ENCODE peak calls at places on chromosomes 12 and 14, in ten cellular contexts. One of them, this sample, is unnamed.

GRCh38 chr14:23640524-23641141 is 4.5 kb downstream of the DHRS2 start:
- DNase-seq in adrenal gland: peak
- DNase-seq in upper lobe of right lung: no peak
- DNase-seq in cardiac muscle cell: peak
- DNase-seq in NB4: no peak
- DNase-seq in choroid plexus epithelial cell: peak
- DNase-seq in body of pancreas: no peak
- DNase-seq in epithelial cell of esophagus: no peak
- DNase-seq in psoas muscle: peak
- DNase-seq in breast epithelium: peak
- DNase-seq in this sample: no peak

GRCh38 chr12:587551-588322 is 75.5 kb downstream of the NINJ2 start:
- DNase-seq in NB4: no peak
- DNase-seq in psoas muscle: no peak
- DNase-seq in upper lobe of right lung: no peak
- DNase-seq in cardiac muscle cell: no peak
- DNase-seq in body of pancreas: no peak
- DNase-seq in breast epithelium: no peak
- DNase-seq in adrenal gland: no peak
- DNase-seq in epithelial cell of esophagus: no peak
- DNase-seq in choroid plexus epithelial cell: no peak
- DNase-seq in this sample: no peak

GRCh38 chr14:34190746-34191145 is 239.9 kb upstream of the EGLN3 start:
- DNase-seq in choroid plexus epithelial cell: no peak
- DNase-seq in upper lobe of right lung: no peak
- DNase-seq in body of pancreas: no peak
- DNase-seq in adrenal gland: no peak
- DNase-seq in NB4: no peak
- DNase-seq in epithelial cell of esophagus: no peak
- DNase-seq in cardiac muscle cell: no peak
- DNase-seq in breast epithelium: no peak
- DNase-seq in psoas muscle: no peak
- DNase-seq in this sample: no peak

GRCh38 chr14:68297871-68298468 is 478.4 kb downstream of the RAD51B start:
- DNase-seq in choroid plexus epithelial cell: peak
- DNase-seq in body of pancreas: peak
- DNase-seq in cardiac muscle cell: no peak
- DNase-seq in adrenal gland: no peak
- DNase-seq in breast epithelium: no peak
- DNase-seq in psoas muscle: no peak
- DNase-seq in NB4: no peak
- DNase-seq in upper lobe of right lung: no peak
- DNase-seq in epithelial cell of esophagus: no peak
- DNase-seq in this sample: no peak

GRCh38 chr14:95297832-95298231 is 21.9 kb downstream of the CLMN start:
- DNase-seq in epithelial cell of esophagus: no peak
- DNase-seq in NB4: no peak
- DNase-seq in adrenal gland: no peak
- DNase-seq in choroid plexus epithelial cell: no peak
- DNase-seq in upper lobe of right lung: no peak
- DNase-seq in cardiac muscle cell: no peak
- DNase-seq in body of pancreas: no peak
- DNase-seq in breast epithelium: no peak
- DNase-seq in psoas muscle: no peak
- DNase-seq in this sample: no peak

GRCh38 chr12:121748218-121748570 is 35.6 kb downstream of the TMEM120B start:
- DNase-seq in breast epithelium: no peak
- DNase-seq in adrenal gland: no peak
- DNase-seq in body of pancreas: no peak
- DNase-seq in NB4: no peak
- DNase-seq in cardiac muscle cell: no peak
- DNase-seq in upper lobe of right lung: no peak
- DNase-seq in choroid plexus epithelial cell: no peak
- DNase-seq in psoas muscle: no peak
- DNase-seq in epithelial cell of esophagus: no peak
- DNase-seq in this sample: no peak

GRCh38 chr12:2119266-2119665 is 66.5 kb downstream of the CACNA1C start:
- DNase-seq in epithelial cell of esophagus: no peak
- DNase-seq in adrenal gland: no peak
- DNase-seq in choroid plexus epithelial cell: no peak
- DNase-seq in breast epithelium: no peak
- DNase-seq in psoas muscle: no peak
- DNase-seq in upper lobe of right lung: peak
- DNase-seq in NB4: no peak
- DNase-seq in cardiac muscle cell: no peak
- DNase-seq in body of pancreas: no peak
- DNase-seq in this sample: no peak

GRCh38 chr14:100885196-100886030 is 18.1 kb downstream of the RTL1 start:
- DNase-seq in body of pancreas: no peak
- DNase-seq in epithelial cell of esophagus: no peak
- DNase-seq in choroid plexus epithelial cell: peak
- DNase-seq in upper lobe of right lung: peak
- DNase-seq in psoas muscle: no peak
- DNase-seq in breast epithelium: no peak
- DNase-seq in NB4: no peak
- DNase-seq in cardiac muscle cell: no peak
- DNase-seq in adrenal gland: no peak
- DNase-seq in this sample: no peak

GRCh38 chr12:106152334-106152733 is 13.6 kb upstream of the NUAK1 start:
- DNase-seq in breast epithelium: no peak
- DNase-seq in upper lobe of right lung: no peak
- DNase-seq in body of pancreas: no peak
- DNase-seq in NB4: no peak
- DNase-seq in adrenal gland: no peak
- DNase-seq in choroid plexus epithelial cell: no peak
- DNase-seq in cardiac muscle cell: no peak
- DNase-seq in psoas muscle: no peak
- DNase-seq in epithelial cell of esophagus: no peak
- DNase-seq in this sample: no peak

GRCh38 chr14:20469890-20470858 is 968 bp downstream of the PNP start:
- DNase-seq in body of pancreas: peak
- DNase-seq in adrenal gland: peak
- DNase-seq in choroid plexus epithelial cell: no peak
- DNase-seq in epithelial cell of esophagus: peak
- DNase-seq in breast epithelium: no peak
- DNase-seq in cardiac muscle cell: peak
- DNase-seq in NB4: peak
- DNase-seq in upper lobe of right lung: no peak
- DNase-seq in psoas muscle: peak
- DNase-seq in this sample: peak

GRCh38 chr12:104519190-104519857 is 62.6 kb downstream of the CHST11 start:
- DNase-seq in breast epithelium: no peak
- DNase-seq in epithelial cell of esophagus: no peak
- DNase-seq in choroid plexus epithelial cell: no peak
- DNase-seq in upper lobe of right lung: no peak
- DNase-seq in adrenal gland: no peak
- DNase-seq in cardiac muscle cell: no peak
- DNase-seq in NB4: peak
- DNase-seq in body of pancreas: no peak
- DNase-seq in psoas muscle: no peak
- DNase-seq in this sample: peak

GRCh38 chr12:123139926-123140674 is 10.8 kb downstream of the PITPNM2 start:
- DNase-seq in breast epithelium: no peak
- DNase-seq in epithelial cell of esophagus: peak
- DNase-seq in NB4: peak
- DNase-seq in psoas muscle: peak
- DNase-seq in body of pancreas: peak
- DNase-seq in adrenal gland: peak
- DNase-seq in cardiac muscle cell: no peak
- DNase-seq in choroid plexus epithelial cell: no peak
- DNase-seq in upper lobe of right lung: no peak
- DNase-seq in this sample: no peak

GRCh38 chr14:50064993-50065392 is 51.4 kb downstream of the VCPKMT start:
- DNase-seq in epithelial cell of esophagus: peak
- DNase-seq in upper lobe of right lung: peak
- DNase-seq in cardiac muscle cell: no peak
- DNase-seq in NB4: peak
- DNase-seq in body of pancreas: peak
- DNase-seq in choroid plexus epithelial cell: peak
- DNase-seq in psoas muscle: no peak
- DNase-seq in breast epithelium: no peak
- DNase-seq in adrenal gland: no peak
- DNase-seq in this sample: peak

GRCh38 chr12:80041691-80042090 is 57.6 kb upstream of the OTOGL start:
- DNase-seq in adrenal gland: no peak
- DNase-seq in upper lobe of right lung: no peak
- DNase-seq in cardiac muscle cell: no peak
- DNase-seq in choroid plexus epithelial cell: peak
- DNase-seq in psoas muscle: no peak
- DNase-seq in NB4: no peak
- DNase-seq in breast epithelium: no peak
- DNase-seq in epithelial cell of esophagus: peak
- DNase-seq in body of pancreas: no peak
- DNase-seq in this sample: no peak

GRCh38 chr14:25411933-25412757 is 362.2 kb upstream of the STXBP6 start:
- DNase-seq in upper lobe of right lung: no peak
- DNase-seq in breast epithelium: no peak
- DNase-seq in epithelial cell of esophagus: peak
- DNase-seq in adrenal gland: no peak
- DNase-seq in psoas muscle: no peak
- DNase-seq in NB4: peak
- DNase-seq in choroid plexus epithelial cell: peak
- DNase-seq in body of pancreas: no peak
- DNase-seq in cardiac muscle cell: no peak
- DNase-seq in this sample: no peak

GRCh38 chr14:90495357-90496276 is 98.8 kb downstream of the CALM1 start:
- DNase-seq in upper lobe of right lung: no peak
- DNase-seq in NB4: peak
- DNase-seq in choroid plexus epithelial cell: peak
- DNase-seq in adrenal gland: peak
- DNase-seq in psoas muscle: no peak
- DNase-seq in epithelial cell of esophagus: peak
- DNase-seq in cardiac muscle cell: peak
- DNase-seq in breast epithelium: peak
- DNase-seq in body of pancreas: peak
- DNase-seq in this sample: peak

GRCh38 chr12:67355428-67356385 is 86.5 kb downstream of the CAND1 start:
- DNase-seq in epithelial cell of esophagus: peak
- DNase-seq in upper lobe of right lung: no peak
- DNase-seq in choroid plexus epithelial cell: peak
- DNase-seq in cardiac muscle cell: peak
- DNase-seq in body of pancreas: peak
- DNase-seq in NB4: peak
- DNase-seq in adrenal gland: no peak
- DNase-seq in psoas muscle: no peak
- DNase-seq in breast epithelium: no peak
- DNase-seq in this sample: no peak
- TF ChIP-seq CTCF in epithelial cell of esophagus: peak
- TF ChIP-seq CTCF in upper lobe of right lung: peak
- TF ChIP-seq CTCF in choroid plexus epithelial cell: peak
- TF ChIP-seq CTCF in cardiac muscle cell: peak
- TF ChIP-seq CTCF in body of pancreas: peak
- TF ChIP-seq CTCF in NB4: peak
- TF ChIP-seq CTCF in adrenal gland: peak
- TF ChIP-seq CTCF in psoas muscle: peak
- TF ChIP-seq CTCF in breast epithelium: peak
- TF ChIP-seq CTCF in this sample: peak

DNA sequence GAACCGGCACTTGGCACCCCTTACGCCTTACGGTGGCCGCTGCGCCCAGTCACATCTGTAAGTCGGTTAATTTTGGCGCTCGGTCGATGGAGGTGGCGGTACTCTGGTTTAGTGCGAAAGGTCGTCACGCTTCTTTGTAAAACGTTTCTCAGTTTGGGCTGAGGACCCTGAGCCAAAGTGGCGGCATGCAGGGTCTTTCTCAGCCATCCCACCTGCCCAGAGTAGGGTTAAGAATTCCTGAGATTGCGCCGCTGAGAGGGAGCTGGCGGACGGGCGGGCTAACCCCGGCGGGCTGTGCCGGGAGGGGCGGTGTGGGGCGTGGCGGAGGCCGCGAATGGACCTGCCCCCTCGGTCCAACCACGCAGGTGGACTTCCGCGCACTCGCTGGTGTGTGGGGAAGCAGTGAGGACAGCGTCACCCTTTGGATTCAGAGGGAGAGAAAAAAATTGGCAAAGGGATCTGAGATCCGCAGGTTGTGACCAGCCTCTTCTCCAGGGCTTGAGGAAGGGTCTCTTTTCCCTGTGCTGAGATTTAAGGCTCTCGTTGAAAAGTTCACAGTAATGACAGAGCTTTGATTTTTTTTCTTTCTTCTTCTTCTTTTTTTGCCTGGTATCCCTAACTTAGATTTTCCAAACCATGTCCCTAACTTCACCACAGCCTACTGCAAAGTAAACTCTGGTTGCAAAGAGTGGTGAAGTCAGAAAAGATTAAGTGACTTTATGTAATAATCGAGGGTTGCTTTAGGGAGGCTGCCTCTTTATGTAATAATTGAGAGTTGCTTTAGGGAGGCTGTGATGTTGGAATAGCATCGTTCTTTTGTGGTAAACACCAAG is 602 bp upstream of the FBXO33 start:
- DNase-seq in cardiac muscle cell: peak
- DNase-seq in body of pancreas: peak
- DNase-seq in choroid plexus epithelial cell: peak
- DNase-seq in psoas muscle: peak
- DNase-seq in epithelial cell of esophagus: peak
- DNase-seq in breast epithelium: peak
- DNase-seq in NB4: peak
- DNase-seq in adrenal gland: peak
- DNase-seq in upper lobe of right lung: peak
- DNase-seq in this sample: peak
- TF ChIP-seq CTCF in cardiac muscle cell: no peak
- TF ChIP-seq CTCF in body of pancreas: peak
- TF ChIP-seq CTCF in choroid plexus epithelial cell: peak
- TF ChIP-seq CTCF in psoas muscle: peak
- TF ChIP-seq CTCF in epithelial cell of esophagus: peak
- TF ChIP-seq CTCF in breast epithelium: no peak
- TF ChIP-seq CTCF in NB4: no peak
- TF ChIP-seq CTCF in adrenal gland: peak
- TF ChIP-seq CTCF in upper lobe of right lung: peak
- TF ChIP-seq CTCF in this sample: no peak

DNA sequence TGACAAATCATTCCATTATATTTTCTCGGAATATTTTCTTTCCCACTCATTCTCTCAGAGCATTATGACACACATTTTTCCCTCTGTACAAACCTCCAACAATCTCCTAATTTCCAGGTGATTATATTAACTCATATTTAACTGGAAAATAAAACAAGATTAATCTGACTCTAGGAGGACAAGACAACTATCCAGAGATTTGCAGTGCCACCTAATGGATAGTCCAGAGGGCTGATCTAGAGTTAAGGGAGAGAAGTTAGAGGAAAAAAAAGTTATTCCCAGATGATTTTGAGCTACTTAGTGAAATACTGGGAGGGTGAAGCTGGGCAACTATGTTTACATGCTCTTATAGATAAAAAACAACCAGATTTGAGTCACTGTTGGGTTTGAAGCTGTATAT is 161.7 kb downstream of the ALX1 start:
- DNase-seq in breast epithelium: no peak
- DNase-seq in choroid plexus epithelial cell: peak
- DNase-seq in upper lobe of right lung: no peak
- DNase-seq in epithelial cell of esophagus: peak
- DNase-seq in psoas muscle: no peak
- DNase-seq in adrenal gland: no peak
- DNase-seq in NB4: no peak
- DNase-seq in cardiac muscle cell: no peak
- DNase-seq in body of pancreas: no peak
- DNase-seq in this sample: no peak
- TF ChIP-seq CTCF in breast epithelium: no peak
- TF ChIP-seq CTCF in choroid plexus epithelial cell: peak
- TF ChIP-seq CTCF in upper lobe of right lung: no peak
- TF ChIP-seq CTCF in epithelial cell of esophagus: peak
- TF ChIP-seq CTCF in psoas muscle: no peak
- TF ChIP-seq CTCF in adrenal gland: no peak
- TF ChIP-seq CTCF in NB4: peak
- TF ChIP-seq CTCF in cardiac muscle cell: peak
- TF ChIP-seq CTCF in body of pancreas: no peak
- TF ChIP-seq CTCF in this sample: no peak

GRCh38 chr12:9341260-9341585 is 133.0 kb upstream of the PZP start:
- DNase-seq in cardiac muscle cell: no peak
- DNase-seq in upper lobe of right lung: no peak
- DNase-seq in NB4: no peak
- DNase-seq in epithelial cell of esophagus: no peak
- DNase-seq in body of pancreas: no peak
- DNase-seq in choroid plexus epithelial cell: no peak
- DNase-seq in psoas muscle: no peak
- DNase-seq in adrenal gland: no peak
- DNase-seq in breast epithelium: no peak
- DNase-seq in this sample: no peak
- TF ChIP-seq CTCF in cardiac muscle cell: no peak
- TF ChIP-seq CTCF in upper lobe of right lung: no peak
- TF ChIP-seq CTCF in NB4: no peak
- TF ChIP-seq CTCF in epithelial cell of esophagus: no peak
- TF ChIP-seq CTCF in body of pancreas: no peak
- TF ChIP-seq CTCF in choroid plexus epithelial cell: no peak
- TF ChIP-seq CTCF in psoas muscle: no peak
- TF ChIP-seq CTCF in adrenal gland: no peak
- TF ChIP-seq CTCF in breast epithelium: no peak
- TF ChIP-seq CTCF in this sample: no peak